ENCODE peak calls at places on chromosomes 1 and 21, in four cellular contexts. A is AML-193, W is IMR-90, K is mucosa of gallbladder. R is an unnamed sample.

GRCh38 chr1:165717918-165718515 is 19.7 kb upstream of the ALDH9A1 start:
- DNase-seq in K (peak; percentile 58), W (peak; percentile 71), A (peak; percentile 67), R (peak; percentile 16)

GRCh38 chr1:81158592-81158991 is 642.1 kb upstream of the ADGRL2 start:
- DNase-seq in W (peak; percentile 75), K (no peak), A (no peak), R (no peak)

GRCh38 chr1:159962176-159962575 is 8.1 kb upstream of the SLAMF9 start:
- DNase-seq in K (no peak), W (no peak), A (no peak), R (no peak)

GRCh38 chr1:168148916-168149315 is 12.2 kb upstream of the GPR161 start:
- DNase-seq in K (no peak), W (no peak), A (peak; percentile 10), R (no peak)

GRCh38 chr1:240295811-240296210 is 204.1 kb downstream of the FMN2 start:
- DNase-seq in K (no peak), W (peak; percentile 64), A (no peak), R (no peak)

GRCh38 chr1:38746966-38747600 is 112.5 kb downstream of the RRAGC start:
- DNase-seq in W (no peak), K (no peak), A (no peak), R (no peak)

GRCh38 chr1:25728301-25728935 is 71.6 kb upstream of the SELENON start:
- DNase-seq in K (no peak), A (no peak), W (no peak), R (no peak)

GRCh38 chr1:16215882-16216753 is 3.7 kb upstream of the ARHGEF19 start:
- DNase-seq in K (peak; percentile 80), W (peak; percentile 69), A (no peak), R (peak; percentile 48)

GRCh38 chr1:16984717-16985116 is 4.3 kb upstream of the MFAP2 start:
- DNase-seq in W (peak; percentile 85), A (no peak), K (peak; percentile 66), R (no peak)

GRCh38 chr21:42200906-42201614 is 17.9 kb upstream of the ABCG1 start:
- DNase-seq in K (no peak), A (no peak), W (no peak), R (no peak)

GRCh38 chr1:28437260-28437923 is 67.9 kb downstream of the PHACTR4 start:
- DNase-seq in K (peak; percentile 21), W (peak; percentile 80), A (no peak), R (no peak)

GRCh38 chr1:76576876-76577817 is 290.1 kb upstream of the ST6GALNAC5 start:
- DNase-seq in W (no peak), K (no peak), A (no peak), R (no peak)

GRCh38 chr1:6279721-6280383 is 19.0 kb upstream of the GPR153 start:
- DNase-seq in W (no peak), K (no peak), A (no peak), R (no peak)

GRCh38 chr1:58699011-58699762 is 675 bp downstream of the MYSM1 start:
- DNase-seq in W (no peak), K (no peak), A (no peak), R (no peak)

GRCh38 chr1:10528066-10529014 is 53.6 kb downstream of the PEX14 start:
- DNase-seq in A (no peak), W (peak; percentile 93), K (peak; percentile 66), R (no peak)

GRCh38 chr1:211591980-211592493 is 13.1 kb upstream of the SLC30A1 start:
- DNase-seq in W (peak; percentile 89), K (no peak), A (no peak), R (no peak)

GRCh38 chr1:59926381-59927243 is at the start of gene CYP2J2:
- DNase-seq in K (peak; percentile 61), A (no peak), W (no peak), R (peak; percentile 12)

GRCh38 chr1:84991097-84991890 is 5.6 kb downstream of the MCOLN2 start:
- DNase-seq in W (no peak), A (no peak), K (no peak), R (no peak)

GRCh38 chr1:204225841-204226745 is 12.3 kb upstream of the GOLT1A start:
- DNase-seq in A (no peak), W (peak; percentile 27), K (peak; percentile 82), R (no peak)

GRCh38 chr1:84402060-84402459 is 3.8 kb downstream of the DNASE2B start:
- DNase-seq in K (no peak), A (no peak), W (peak; percentile 42), R (no peak)

GRCh38 chr1:208787219-208787618 is 543.0 kb upstream of the PLXNA2 start:
- DNase-seq in W (no peak), A (no peak), K (no peak), R (no peak)

GRCh38 chr1:202825748-202826147 is 15.0 kb downstream of the PCAT6 start:
- DNase-seq in W (no peak), A (no peak), K (no peak), R (no peak)

GRCh38 chr1:180881806-180882509 is 30.7 kb upstream of the KIAA1614 start:
- DNase-seq in W (peak; percentile 67), A (peak; percentile 73), K (no peak), R (no peak)

GRCh38 chr1:64421377-64421776 is 48.6 kb upstream of the CACHD1 start:
- DNase-seq in A (no peak), W (peak; percentile 8), K (no peak), R (no peak)

GRCh38 chr1:203796223-203796747 is 862 bp downstream of the ZBED6 start:
- DNase-seq in K (no peak), W (peak; percentile 26), A (peak; percentile 23), R (peak; percentile 24)

GRCh38 chr1:62110198-62110817 is 84.3 kb upstream of the L1TD1 start:
- DNase-seq in W (no peak), K (no peak), A (no peak), R (no peak)

GRCh38 chr1:10599194-10599861 is 124.6 kb downstream of the PEX14 start:
- DNase-seq in A (no peak), W (peak; percentile 90), K (peak; percentile 42), R (no peak)

GRCh38 chr1:39130297-39130696 is 74.2 kb upstream of the MACF1 start:
- DNase-seq in K (no peak), W (peak; percentile 87), A (no peak), R (no peak)

GRCh38 chr1:36769886-36770830 is 264.2 kb downstream of the GRIK3 start:
- DNase-seq in W (no peak), A (no peak), K (no peak), R (no peak)

GRCh38 chr1:1922782-1923680 is 4.0 kb upstream of the TMEM52 start:
- DNase-seq in W (no peak), K (no peak), A (no peak), R (no peak)

GRCh38 chr1:155979525-155980343 is 1.4 kb upstream of the ARHGEF2 start:
- DNase-seq in W (no peak), K (no peak), A (no peak), R (no peak)

GRCh38 chr1:17222557-17222956 is 17.6 kb downstream of the PADI1 start:
- DNase-seq in W (no peak), A (no peak), K (no peak), R (no peak)

GRCh38 chr1:190179817-190180216 is 297.8 kb downstream of the BRINP3 start:
- DNase-seq in K (no peak), A (no peak), W (peak; percentile 75), R (no peak)

GRCh38 chr21:17492415-17493168 is 20.3 kb upstream of the CXADR start:
- DNase-seq in W (no peak), K (no peak), A (no peak), R (no peak)

GRCh38 chr1:234532511-234532922 is 53.5 kb upstream of the TARBP1 start:
- DNase-seq in W (no peak), K (no peak), A (peak; percentile 50), R (no peak)